ENCODE peak calls at places on chromosomes 6 and 20, in seven cellular contexts. I, H, G, V, F, J and C are unnamed samples.
A peak's percentile ranks its signal among the peaks of the same experiment; 100 is the strongest.

GRCh38 chr6:109241199-109241598 is 141.1 kb downstream of the CD164 start:
- DNase-seq in F (no peak), V (peak; percentile 64), G (no peak), J (no peak), I (no peak), H (peak; percentile 33), C (no peak)

GRCh38 chr20:56431451-56431850 is 19.4 kb downstream of the CASS4 start:
- DNase-seq in J (no peak), F (no peak), H (no peak), I (no peak), V (no peak), G (no peak), C (no peak)

GRCh38 chr6:166595061-166595780 is 8.7 kb upstream of the RAMACL start:
- DNase-seq in V (peak; percentile 11), F (no peak), J (no peak), I (peak; percentile 26), G (no peak), H (peak; percentile 88), C (no peak)

GRCh38 chr6:113873043-113873667 is 16.0 kb downstream of the MARCKS start:
- DNase-seq in F (peak; percentile 42), V (no peak), G (peak; percentile 40), H (no peak), J (peak; percentile 15), I (no peak), C (no peak)

GRCh38 chr6:47414517-47415167 is 62.9 kb upstream of the CD2AP start:
- DNase-seq in V (peak; percentile 37), G (no peak), J (no peak), I (peak; percentile 27), H (peak; percentile 36), F (peak; percentile 60), C (no peak)

GRCh38 chr20:36950432-36951197 is 893 bp downstream of the SAMHD1 start:
- DNase-seq in J (no peak), F (peak; percentile 16), H (peak; percentile 32), I (no peak), V (peak; percentile 44), G (peak; percentile 31), C (no peak)

GRCh38 chr6:134451529-134451928 is 133.6 kb upstream of the SGK1 start:
- DNase-seq in G (no peak), H (no peak), J (no peak), V (no peak), I (no peak), F (no peak), C (no peak)

GRCh38 chr6:105095139-105095538 is 84.7 kb downstream of the POPDC3 start:
- DNase-seq in H (no peak), I (no peak), J (no peak), V (no peak), F (no peak), G (no peak), C (no peak)

GRCh38 chr20:21323640-21324039 is 20.5 kb downstream of the XRN2 start:
- DNase-seq in I (peak; percentile 77), F (peak; percentile 19), H (peak; percentile 91), J (no peak), G (no peak), V (peak; percentile 87), C (no peak)

GRCh38 chr6:52392944-52393343 is 27.2 kb upstream of the EFHC1 start:
- DNase-seq in F (no peak), H (peak; percentile 55), V (peak; percentile 40), I (no peak), G (no peak), J (no peak), C (no peak)

GRCh38 chr6:154380733-154381132 is 24.1 kb upstream of the IPCEF1 start:
- DNase-seq in I (no peak), G (no peak), J (no peak), F (no peak), V (no peak), H (no peak), C (no peak)

GRCh38 chr6:34131326-34132081 is 14.4 kb downstream of the GRM4 start:
- DNase-seq in J (no peak), I (no peak), G (no peak), F (no peak), H (no peak), V (no peak), C (no peak)

GRCh38 chr6:50116797-50117542 is 67.2 kb upstream of the DEFB112 start:
- DNase-seq in I (no peak), G (no peak), J (no peak), F (no peak), V (no peak), H (no peak), C (no peak)

GRCh38 chr6:129774697-129775447 is 64.9 kb upstream of the ARHGAP18 start:
- DNase-seq in J (no peak), V (peak; percentile 79), I (peak; percentile 36), G (peak; percentile 69), H (peak; percentile 90), F (peak; percentile 89), C (peak; percentile 31)

GRCh38 chr6:138007014-138007472 is 100.2 kb downstream of the PERP start:
- DNase-seq in F (peak; percentile 26), I (peak; percentile 62), G (no peak), J (no peak), H (peak; percentile 21), V (peak; percentile 69), C (peak; percentile 45)

GRCh38 chr6:157991067-157991432 is 9.4 kb downstream of the SYNJ2 start:
- DNase-seq in V (no peak), H (no peak), F (no peak), J (no peak), G (no peak), I (no peak), C (no peak)

GRCh38 chr6:157987788-157988699 is 6.4 kb downstream of the SYNJ2 start:
- DNase-seq in F (no peak), G (no peak), H (no peak), J (no peak), V (no peak), I (no peak), C (no peak)

GRCh38 chr6:157990321-157991066 is 8.8 kb downstream of the SYNJ2 start:
- DNase-seq in F (no peak), V (no peak), G (no peak), J (no peak), I (no peak), H (no peak), C (no peak)

GRCh38 chr6:157988700-157989063 is 7.0 kb downstream of the SYNJ2 start:
- DNase-seq in H (no peak), I (no peak), V (no peak), J (no peak), F (no peak), G (no peak), C (no peak)

DNA sequence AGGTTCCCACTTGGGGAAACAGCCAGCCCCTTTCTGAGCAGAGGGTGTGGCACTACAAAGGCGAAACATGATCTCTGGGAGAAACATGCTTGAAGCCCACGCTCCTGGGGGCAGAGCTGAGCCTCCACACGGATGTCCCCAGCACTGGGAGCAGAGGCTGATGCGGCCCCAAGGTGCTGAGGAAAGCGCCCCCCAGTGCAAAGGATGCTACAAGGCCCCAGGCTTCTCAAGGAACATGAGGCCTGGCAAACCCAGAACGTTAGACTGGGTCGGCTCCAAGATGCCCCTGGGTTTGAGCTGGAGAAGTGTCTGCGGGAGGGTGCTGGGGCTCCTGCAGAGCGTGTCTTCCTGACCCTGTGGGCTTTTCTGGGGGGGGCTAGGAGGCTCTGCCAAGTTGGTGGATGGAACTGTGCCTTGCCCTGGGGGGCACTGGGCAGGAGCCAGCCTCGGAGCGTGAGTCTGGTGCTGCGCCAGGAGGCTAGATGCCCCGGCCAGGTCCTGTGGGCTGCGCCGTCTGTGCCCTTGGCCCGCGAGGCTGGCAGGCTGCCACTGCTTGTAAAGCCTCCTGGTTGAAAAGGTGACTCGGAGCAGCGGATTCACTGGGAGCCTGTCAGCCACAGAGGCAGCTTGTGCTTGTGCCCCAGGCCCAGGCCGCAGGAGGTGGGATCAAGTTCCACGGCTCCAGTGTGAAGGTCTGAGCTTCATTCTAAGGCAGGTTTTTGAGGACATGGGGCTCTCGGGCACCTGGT is 8.1 kb downstream of the SYNJ2 start:
- DNase-seq in F (peak; percentile 53), H (peak; percentile 41), J (no peak), I (no peak), G (no peak), V (peak; percentile 92), C (no peak)
- TF ChIP-seq CTCF in F (no peak), H (no peak), J (no peak), I (no peak), G (no peak), V (no peak), C (no peak)

GRCh38 chr6:21332077-21332476 is 261.5 kb upstream of the SOX4 start:
- DNase-seq in G (no peak), V (no peak), F (no peak), I (no peak), H (no peak), J (no peak), C (no peak)
- TF ChIP-seq CTCF in G (no peak), V (no peak), F (no peak), I (peak; percentile 17), H (no peak), J (no peak), C (no peak)

GRCh38 chr6:11271228-11271627 is 38.8 kb upstream of the NEDD9 start:
- DNase-seq in F (no peak), J (no peak), V (no peak), I (no peak), H (no peak), G (no peak), C (no peak)

GRCh38 chr6:11270030-11271027 is 37.9 kb upstream of the NEDD9 start:
- DNase-seq in G (no peak), F (peak; percentile 86), I (no peak), J (no peak), V (no peak), H (peak; percentile 77), C (no peak)

GRCh38 chr6:11265932-11266331 is 33.5 kb upstream of the NEDD9 start:
- DNase-seq in G (no peak), V (no peak), J (no peak), I (no peak), H (no peak), F (no peak), C (no peak)

GRCh38 chr6:11271637-11272036 is 39.2 kb upstream of the NEDD9 start:
- DNase-seq in I (no peak), G (no peak), H (no peak), J (no peak), F (no peak), V (no peak), C (no peak)

DNA sequence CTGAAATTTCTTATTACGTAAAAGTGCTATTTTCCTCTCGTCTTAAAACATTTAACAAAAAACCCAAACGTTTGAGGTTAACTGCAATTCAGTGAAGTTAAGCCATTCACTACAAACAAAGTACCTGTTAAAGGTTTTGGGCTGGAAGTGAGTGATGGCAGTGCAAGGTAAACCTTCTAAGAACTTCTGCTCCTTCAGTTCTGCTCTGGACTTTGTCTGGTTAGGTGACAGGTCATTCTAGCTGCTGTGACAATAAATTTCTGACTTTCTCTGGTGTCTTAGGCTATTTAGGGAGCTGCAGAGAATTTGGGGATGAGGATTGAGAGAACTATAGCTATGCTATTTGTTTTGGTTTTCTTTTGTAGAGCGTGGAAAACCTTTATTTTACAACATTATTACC is 36.5 kb upstream of the NEDD9 start:
- DNase-seq in J (no peak), I (no peak), G (no peak), H (no peak), V (no peak), F (no peak), C (no peak)
- TF ChIP-seq CTCF in J (no peak), I (no peak), G (no peak), H (no peak), V (no peak), F (no peak), C (no peak)

DNA sequence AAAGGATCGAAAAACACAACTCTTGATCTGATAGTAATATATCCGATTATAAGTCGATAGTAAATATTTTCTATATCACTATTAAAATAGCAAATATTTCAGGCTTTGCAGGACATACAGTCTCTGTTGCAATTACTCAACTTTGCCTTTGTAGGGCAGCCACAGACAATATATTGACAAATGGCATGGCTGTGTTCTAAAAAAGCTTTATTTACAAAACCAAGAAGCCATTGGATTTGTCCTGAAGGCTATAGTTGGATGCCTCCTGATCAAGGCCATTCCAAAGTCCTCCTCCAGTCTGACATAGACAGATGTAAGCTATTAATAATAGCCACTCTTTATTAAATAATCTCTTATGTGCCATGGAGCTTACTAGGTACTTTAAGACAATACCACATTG is 5.9 kb downstream of the OCSTAMP start:
- DNase-seq in I (no peak), F (no peak), H (peak; percentile 17), G (no peak), V (no peak), J (no peak), C (no peak)
- TF ChIP-seq CTCF in I (peak; percentile 21), F (peak; percentile 31), H (no peak), G (no peak), V (no peak), J (no peak), C (no peak)